ENCODE peak calls at places on chromosomes 12 and 14, in five cellular contexts. I, X, B, Q and J are unnamed samples.

GRCh38 chr12:49292729-49293055 is 2.3 kb upstream of the PRPH start:
- DNase-seq in B (no peak), Q (no peak), X (no peak), I (no peak), J (no peak)

GRCh38 chr12:132007041-132007440 is 57.3 kb downstream of the EP400 start:
- DNase-seq in X (no peak), B (no peak), Q (no peak), I (no peak), J (no peak)

GRCh38 chr12:2783936-2784600 is 10.7 kb upstream of the FKBP4 start:
- DNase-seq in X (peak), Q (peak), I (peak), B (no peak), J (peak)

GRCh38 chr14:52422650-52423356 is 108.7 kb downstream of the PTGER2 start:
- DNase-seq in X (no peak), B (no peak), Q (no peak), I (no peak), J (no peak)

GRCh38 chr14:54354096-54354495 is 42.7 kb upstream of the CDKN3 start:
- DNase-seq in B (no peak), X (peak), Q (no peak), I (peak), J (no peak)

GRCh38 chr12:51388826-51389225 is 2.4 kb downstream of the GALNT6 start:
- DNase-seq in Q (no peak), X (no peak), B (no peak), I (no peak), J (no peak)

GRCh38 chr12:33438890-33439586 is 581 bp downstream of the SYT10 start:
- DNase-seq in Q (no peak), X (no peak), B (no peak), I (no peak), J (peak)

GRCh38 chr14:22977684-22978486 is 4.5 kb downstream of the AJUBA start:
- DNase-seq in X (peak), B (peak), I (no peak), Q (peak), J (no peak)

GRCh38 chr12:51403744-51404143 is 12.5 kb upstream of the GALNT6 start:
- DNase-seq in Q (no peak), X (no peak), I (peak), B (no peak), J (no peak)

GRCh38 chr14:101063121-101063520 is 159.6 kb upstream of the RTL1 start:
- DNase-seq in I (no peak), Q (no peak), X (no peak), B (no peak), J (no peak)

GRCh38 chr12:38155526-38156496 is 160.8 kb upstream of the ALG10B start:
- DNase-seq in Q (no peak), X (no peak), B (peak), I (no peak), J (no peak)

GRCh38 chr14:55512421-55512820 is 67.6 kb upstream of the KTN1 start:
- DNase-seq in B (no peak), X (no peak), Q (no peak), I (no peak), J (no peak)

GRCh38 chr14:49961270-49962222 is 68.7 kb downstream of the ARF6 start:
- DNase-seq in I (no peak), Q (no peak), B (no peak), X (no peak), J (peak)

GRCh38 chr12:81440001-81440400 is 319.1 kb downstream of the PPFIA2 start:
- DNase-seq in X (no peak), Q (no peak), B (no peak), I (no peak), J (no peak)

GRCh38 chr12:2306012-2306411 is 253.2 kb downstream of the CACNA1C start:
- DNase-seq in X (no peak), B (no peak), I (peak), Q (no peak), J (no peak)

DNA sequence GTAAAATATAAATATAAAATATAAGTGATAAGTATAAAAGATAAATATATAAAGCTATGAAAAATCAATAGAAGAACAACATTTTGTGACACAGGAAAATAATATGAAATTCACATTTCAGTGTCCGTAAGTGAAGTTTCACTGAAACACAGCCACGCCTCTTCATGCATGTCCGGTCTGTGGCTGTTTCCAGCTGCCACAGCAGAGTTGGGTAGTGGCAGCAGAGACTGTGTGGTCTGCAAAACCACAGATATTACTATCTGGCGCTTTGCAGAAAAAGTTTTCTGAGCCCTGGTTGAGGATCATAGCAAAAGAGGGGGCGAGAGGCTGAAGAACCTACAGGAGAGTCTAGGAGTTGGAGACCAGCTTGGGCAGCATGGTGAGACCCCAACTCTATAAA is 777 bp downstream of the SERPINA4 start:
- DNase-seq in I (peak), B (no peak), X (no peak), Q (no peak), J (no peak)
- TF ChIP-seq POLR2A in I (no peak), B (no peak), X (no peak), Q (no peak), J (no peak)

GRCh38 chr12:75977952-75978671 is 53.5 kb downstream of the PHLDA1 start:
- DNase-seq in I (peak), X (peak), B (peak), Q (peak), J (peak)
- TF ChIP-seq POLR2A in I (no peak), X (peak), B (no peak), Q (no peak), J (no peak)

GRCh38 chr14:73058224-73058922 is at the start of gene RBM25:
- DNase-seq in Q (peak), I (peak), B (peak), X (peak), J (peak)
- TF ChIP-seq POLR2A in Q (peak), I (peak), B (peak), X (peak), J (peak)

GRCh38 chr14:61569308-61569707 is 126.0 kb upstream of the HIF1A start:
- DNase-seq in I (peak), Q (no peak), B (no peak), X (no peak), J (no peak)

GRCh38 chr14:61570188-61570960 is 124.9 kb upstream of the HIF1A start:
- DNase-seq in I (peak), X (no peak), Q (no peak), B (no peak), J (no peak)

GRCh38 chr14:61567838-61568571 is 127.3 kb upstream of the HIF1A start:
- DNase-seq in Q (no peak), X (no peak), B (no peak), I (peak), J (peak)

GRCh38 chr14:61569783-61570182 is 125.5 kb upstream of the HIF1A start:
- DNase-seq in B (peak), Q (peak), X (peak), I (peak), J (no peak)

GRCh38 chr14:61568572-61569011 is 126.7 kb upstream of the HIF1A start:
- DNase-seq in I (peak), B (no peak), Q (no peak), X (no peak), J (peak)
- TF ChIP-seq POLR2A in I (peak), B (no peak), Q (no peak), X (no peak), J (no peak)

GRCh38 chr12:57487597-57488396 is at the start of gene MARS1:
- DNase-seq in Q (peak), I (peak), B (peak), X (peak), J (peak)
- TF ChIP-seq POLR2A in Q (peak), I (peak), B (no peak), X (peak), J (peak)

GRCh38 chr14:105123981-105124836 is 44.4 kb downstream of the JAG2 start:
- DNase-seq in B (peak), I (no peak), X (no peak), Q (no peak), J (no peak)
- TF ChIP-seq POLR2A in B (no peak), I (no peak), X (no peak), Q (no peak), J (no peak)

DNA sequence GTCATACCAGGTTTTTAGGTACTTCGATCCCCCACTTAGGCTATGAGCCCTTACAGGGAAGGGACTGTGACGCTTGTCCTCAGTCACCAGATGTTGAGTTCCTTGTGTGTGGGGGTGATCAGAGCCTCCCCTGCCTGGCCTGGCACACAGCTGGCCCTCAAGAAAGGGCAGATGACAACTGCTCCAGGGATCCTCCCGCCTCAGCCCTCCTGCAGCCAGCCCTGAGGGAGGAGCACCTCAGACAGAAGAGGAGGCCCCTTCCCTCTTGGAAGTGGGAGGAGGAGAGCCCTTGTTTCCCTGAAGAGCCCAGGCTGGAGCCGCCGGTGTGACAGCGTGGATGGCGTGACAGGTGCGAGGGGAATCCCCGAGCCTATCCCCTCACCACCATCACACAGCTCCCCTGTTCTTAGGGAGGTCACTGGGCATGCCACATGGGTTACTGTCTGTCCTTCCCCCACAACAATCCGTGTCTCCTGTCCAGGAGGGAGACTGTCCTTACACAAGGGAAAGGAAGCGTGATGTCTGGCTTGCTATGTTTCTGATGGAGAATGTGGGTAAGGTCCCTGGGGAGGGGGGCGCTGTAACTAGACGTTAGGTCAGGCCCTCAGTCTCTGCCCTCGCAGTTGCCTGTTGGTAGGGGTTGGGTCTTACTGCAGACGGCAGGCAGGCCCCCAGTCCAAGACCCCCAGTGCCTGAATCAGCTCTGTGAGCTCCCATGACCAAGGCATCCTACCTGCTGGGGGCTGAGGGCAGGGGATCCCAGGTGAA is 31.5 kb downstream of the P2RX4 start:
- DNase-seq in Q (no peak), I (peak), X (no peak), B (no peak), J (no peak)
- TF ChIP-seq POLR2A in Q (no peak), I (no peak), X (no peak), B (no peak), J (no peak)